ENCODE peak calls at places on chromosomes 13 and 19, in nine cellular contexts. W is cardiac fibroblast; T is C1 segment of cervical spinal cord; X is EH; V is ascending aorta; N is hippocampal formation; Z is HTR-8/SVneo; E is fibroblast of the conjunctiva; I is activated CD4-positive, alpha-beta T cell treated with anti-CD3 and anti-CD28 coated beads for 36 hours. C is an unnamed sample.

GRCh38 chr13:91145806-91146205 is 201.7 kb upstream of the MIR17HG start:
- DNase-seq in V (no peak), N (no peak), I (no peak), W (no peak), E (no peak), X (no peak), Z (no peak), T (no peak), C (no peak)

GRCh38 chr13:109779074-109779473 is 7.3 kb downstream of the IRS2 start:
- DNase-seq in V (no peak), X (no peak), E (no peak), W (no peak), Z (no peak), T (no peak), N (no peak), I (peak), C (no peak)

GRCh38 chr19:6227941-6228325 is 51.8 kb downstream of the MLLT1 start:
- DNase-seq in E (no peak), T (no peak), W (no peak), X (no peak), V (no peak), I (no peak), N (no peak), Z (no peak), C (no peak)

GRCh38 chr19:33752945-33753344 is 43.7 kb upstream of the KCTD15 start:
- DNase-seq in N (no peak), T (no peak), E (no peak), Z (no peak), W (no peak), I (no peak), V (no peak), X (no peak), C (no peak)

GRCh38 chr13:108948269-108948671 is 318.9 kb downstream of the MYO16 start:
- DNase-seq in Z (no peak), X (no peak), N (no peak), I (no peak), T (no peak), E (no peak), V (no peak), W (no peak), C (no peak)

GRCh38 chr13:101283782-101284181 is 132.5 kb downstream of the NALCN start:
- DNase-seq in E (no peak), W (no peak), X (no peak), N (no peak), Z (no peak), T (no peak), V (no peak), I (no peak), C (no peak)

GRCh38 chr19:34475026-34475974 is 6.3 kb upstream of the WTIP start:
- DNase-seq in X (peak), E (peak), V (peak), Z (no peak), N (no peak), W (peak), T (no peak), I (peak), C (no peak)

GRCh38 chr13:110507678-110508381 is 53.7 kb downstream of the RAB20 start:
- DNase-seq in N (no peak), W (no peak), I (no peak), E (no peak), X (no peak), Z (no peak), T (no peak), V (no peak), C (no peak)

GRCh38 chr19:34345934-34346333 is 19.1 kb upstream of the GPI start:
- DNase-seq in I (peak), E (peak), V (no peak), W (peak), T (no peak), N (peak), X (peak), Z (peak), C (peak)

GRCh38 chr19:4638330-4638729 is 986 bp upstream of the TNFAIP8L1 start:
- DNase-seq in N (no peak), I (peak), X (no peak), T (no peak), E (no peak), W (peak), V (no peak), Z (no peak), C (peak)

GRCh38 chr13:111474136-111475002 is 153.9 kb downstream of the TEX29 start:
- DNase-seq in T (no peak), N (peak), Z (peak), E (peak), W (peak), I (no peak), V (no peak), X (peak), C (peak)

GRCh38 chr13:114313061-114313860 is 1.0 kb upstream of the CHAMP1 start:
- DNase-seq in N (no peak), X (peak), I (peak), Z (no peak), V (no peak), E (no peak), T (no peak), W (no peak), C (no peak)

GRCh38 chr13:28574617-28575142 is 79.8 kb upstream of the FLT1 start:
- DNase-seq in Z (peak), W (peak), T (no peak), E (peak), I (peak), X (peak), V (peak), N (no peak), C (peak)

GRCh38 chr13:69092615-69093322 is 1014.9 kb upstream of the ATXN8OS start:
- DNase-seq in W (no peak), N (no peak), T (no peak), X (no peak), E (no peak), I (no peak), V (no peak), Z (no peak), C (no peak)

GRCh38 chr13:86601351-86601750 is 802.1 kb upstream of the SLITRK6 start:
- DNase-seq in E (no peak), I (no peak), X (no peak), N (no peak), V (no peak), Z (peak), T (no peak), W (no peak), C (no peak)

GRCh38 chr13:109500146-109500773 is 286.1 kb downstream of the IRS2 start:
- DNase-seq in X (no peak), T (no peak), W (peak), N (no peak), E (no peak), Z (no peak), I (no peak), V (no peak), C (peak)

GRCh38 chr13:66693656-66694055 is 536.5 kb downstream of the PCDH9 start:
- DNase-seq in E (no peak), Z (no peak), X (no peak), W (peak), V (no peak), I (no peak), T (no peak), N (no peak), C (no peak)

GRCh38 chr19:40590464-40591265 is 10.5 kb upstream of the LTBP4 start:
- DNase-seq in N (no peak), E (no peak), W (no peak), T (no peak), V (no peak), X (no peak), Z (no peak), I (no peak), C (no peak)

GRCh38 chr13:51781246-51782022 is 22.5 kb downstream of the DHRS12 start:
- DNase-seq in V (no peak), E (no peak), I (peak), Z (peak), W (peak), X (peak), N (no peak), T (no peak), C (no peak)

GRCh38 chr13:33369073-33369472 is 83.5 kb upstream of the STARD13 start:
- DNase-seq in V (no peak), T (no peak), W (no peak), Z (no peak), N (no peak), E (no peak), X (no peak), I (no peak), C (no peak)

GRCh38 chr13:25874064-25874737 is 177.6 kb downstream of the SHISA2 start:
- DNase-seq in V (no peak), T (no peak), W (no peak), Z (no peak), N (no peak), E (no peak), X (no peak), I (no peak), C (no peak)

GRCh38 chr19:38483016-38483630 is 49.6 kb downstream of the RYR1 start:
- DNase-seq in T (no peak), E (no peak), X (no peak), I (no peak), V (no peak), W (no peak), N (no peak), Z (no peak), C (no peak)